ENCODE peak calls at places on chromosomes 5 and 9, in eight cellular contexts. One of them, this sample, is unnamed.

GRCh38 chr5:146059349-146060220 is 45.8 kb downstream of the PLAC8L1 start:
- DNase-seq in psoas muscle: no peak
- DNase-seq in breast epithelium: no peak
- DNase-seq in A549: no peak
- DNase-seq in fibroblast of lung: no peak
- DNase-seq in cardiac fibroblast: peak
- DNase-seq in AG09309: peak
- DNase-seq in CD8-positive, alpha-beta T cell: no peak
- DNase-seq in this sample: no peak

GRCh38 chr9:91949293-91949945 is 609 bp downstream of the ROR2 start:
- DNase-seq in psoas muscle: no peak
- DNase-seq in breast epithelium: no peak
- DNase-seq in A549: no peak
- DNase-seq in fibroblast of lung: no peak
- DNase-seq in cardiac fibroblast: peak
- DNase-seq in AG09309: no peak
- DNase-seq in CD8-positive, alpha-beta T cell: no peak
- DNase-seq in this sample: no peak

GRCh38 chr5:120808606-120809005 is 344.5 kb downstream of the PRR16 start:
- DNase-seq in psoas muscle: no peak
- DNase-seq in breast epithelium: no peak
- DNase-seq in A549: no peak
- DNase-seq in fibroblast of lung: no peak
- DNase-seq in cardiac fibroblast: no peak
- DNase-seq in AG09309: no peak
- DNase-seq in CD8-positive, alpha-beta T cell: no peak
- DNase-seq in this sample: no peak

GRCh38 chr9:1876891-1877496 is 138.2 kb upstream of the SMARCA2 start:
- DNase-seq in psoas muscle: no peak
- DNase-seq in breast epithelium: no peak
- DNase-seq in A549: no peak
- DNase-seq in fibroblast of lung: no peak
- DNase-seq in cardiac fibroblast: no peak
- DNase-seq in AG09309: no peak
- DNase-seq in CD8-positive, alpha-beta T cell: no peak
- DNase-seq in this sample: no peak

GRCh38 chr5:54663876-54664275 is 146.3 kb downstream of the SNX18 start:
- DNase-seq in psoas muscle: peak
- DNase-seq in breast epithelium: peak
- DNase-seq in A549: no peak
- DNase-seq in fibroblast of lung: peak
- DNase-seq in cardiac fibroblast: peak
- DNase-seq in AG09309: peak
- DNase-seq in CD8-positive, alpha-beta T cell: no peak
- DNase-seq in this sample: peak

GRCh38 chr5:51378778-51379652 is 4.2 kb upstream of the ISL1 start:
- DNase-seq in psoas muscle: no peak
- DNase-seq in breast epithelium: no peak
- DNase-seq in A549: no peak
- DNase-seq in fibroblast of lung: no peak
- DNase-seq in cardiac fibroblast: no peak
- DNase-seq in AG09309: no peak
- DNase-seq in CD8-positive, alpha-beta T cell: no peak
- DNase-seq in this sample: no peak

GRCh38 chr9:97740848-97741821 is 44.0 kb upstream of the XPA start:
- DNase-seq in psoas muscle: peak
- DNase-seq in breast epithelium: peak
- DNase-seq in A549: no peak
- DNase-seq in fibroblast of lung: peak
- DNase-seq in cardiac fibroblast: peak
- DNase-seq in AG09309: no peak
- DNase-seq in CD8-positive, alpha-beta T cell: no peak
- DNase-seq in this sample: peak

GRCh38 chr9:113515862-113516261 is 52.3 kb downstream of the RGS3 start:
- DNase-seq in psoas muscle: no peak
- DNase-seq in breast epithelium: no peak
- DNase-seq in A549: no peak
- DNase-seq in fibroblast of lung: peak
- DNase-seq in cardiac fibroblast: no peak
- DNase-seq in AG09309: no peak
- DNase-seq in CD8-positive, alpha-beta T cell: no peak
- DNase-seq in this sample: no peak

GRCh38 chr5:142213077-142213476 is 104.5 kb downstream of the NDFIP1 start:
- DNase-seq in psoas muscle: no peak
- DNase-seq in breast epithelium: no peak
- DNase-seq in A549: no peak
- DNase-seq in fibroblast of lung: no peak
- DNase-seq in cardiac fibroblast: no peak
- DNase-seq in AG09309: no peak
- DNase-seq in CD8-positive, alpha-beta T cell: no peak
- DNase-seq in this sample: no peak

GRCh38 chr5:111517853-111518501 is 5.6 kb upstream of the STARD4 start:
- DNase-seq in psoas muscle: no peak
- DNase-seq in breast epithelium: no peak
- DNase-seq in A549: no peak
- DNase-seq in fibroblast of lung: no peak
- DNase-seq in cardiac fibroblast: no peak
- DNase-seq in AG09309: no peak
- DNase-seq in CD8-positive, alpha-beta T cell: no peak
- DNase-seq in this sample: no peak

GRCh38 chr9:35691757-35692301 is 2.1 kb upstream of the TPM2 start:
- DNase-seq in psoas muscle: no peak
- DNase-seq in breast epithelium: no peak
- DNase-seq in A549: no peak
- DNase-seq in fibroblast of lung: no peak
- DNase-seq in cardiac fibroblast: no peak
- DNase-seq in AG09309: no peak
- DNase-seq in CD8-positive, alpha-beta T cell: no peak
- DNase-seq in this sample: no peak

GRCh38 chr5:96537386-96537785 is 104.3 kb upstream of the PCSK1 start:
- DNase-seq in psoas muscle: no peak
- DNase-seq in breast epithelium: no peak
- DNase-seq in A549: no peak
- DNase-seq in fibroblast of lung: peak
- DNase-seq in cardiac fibroblast: peak
- DNase-seq in AG09309: peak
- DNase-seq in CD8-positive, alpha-beta T cell: no peak
- DNase-seq in this sample: peak

GRCh38 chr9:134329886-134330285 is 3.6 kb downstream of the RXRA start:
- DNase-seq in psoas muscle: peak
- DNase-seq in breast epithelium: no peak
- DNase-seq in A549: no peak
- DNase-seq in fibroblast of lung: no peak
- DNase-seq in cardiac fibroblast: no peak
- DNase-seq in AG09309: no peak
- DNase-seq in CD8-positive, alpha-beta T cell: no peak
- DNase-seq in this sample: no peak
- H3K4me3 ChIP-seq in psoas muscle: peak
- H3K4me3 ChIP-seq in breast epithelium: peak
- H3K4me3 ChIP-seq in A549: no peak
- H3K4me3 ChIP-seq in fibroblast of lung: no peak
- H3K4me3 ChIP-seq in cardiac fibroblast: no peak
- H3K4me3 ChIP-seq in AG09309: no peak
- H3K4me3 ChIP-seq in CD8-positive, alpha-beta T cell: no peak
- H3K4me3 ChIP-seq in this sample: no peak

GRCh38 chr5:83595217-83595616 is 123.7 kb downstream of the VCAN start:
- DNase-seq in psoas muscle: no peak
- DNase-seq in breast epithelium: no peak
- DNase-seq in A549: no peak
- DNase-seq in fibroblast of lung: no peak
- DNase-seq in cardiac fibroblast: no peak
- DNase-seq in AG09309: no peak
- DNase-seq in CD8-positive, alpha-beta T cell: no peak
- DNase-seq in this sample: no peak
- TF ChIP-seq CTCF in psoas muscle: no peak
- TF ChIP-seq CTCF in breast epithelium: no peak
- TF ChIP-seq CTCF in A549: no peak
- TF ChIP-seq CTCF in fibroblast of lung: peak
- TF ChIP-seq CTCF in cardiac fibroblast: peak
- TF ChIP-seq CTCF in AG09309: peak
- TF ChIP-seq CTCF in CD8-positive, alpha-beta T cell: no peak
- TF ChIP-seq CTCF in this sample: peak

GRCh38 chr5:7851240-7851592 is 283 bp upstream of the CFAP90 start:
- DNase-seq in psoas muscle: no peak
- DNase-seq in breast epithelium: no peak
- DNase-seq in A549: no peak
- DNase-seq in fibroblast of lung: no peak
- DNase-seq in cardiac fibroblast: no peak
- DNase-seq in AG09309: no peak
- DNase-seq in CD8-positive, alpha-beta T cell: no peak
- DNase-seq in this sample: no peak

GRCh38 chr5:7849531-7850240 is 1.2 kb downstream of the CFAP90 start:
- DNase-seq in psoas muscle: no peak
- DNase-seq in breast epithelium: no peak
- DNase-seq in A549: no peak
- DNase-seq in fibroblast of lung: no peak
- DNase-seq in cardiac fibroblast: no peak
- DNase-seq in AG09309: no peak
- DNase-seq in CD8-positive, alpha-beta T cell: no peak
- DNase-seq in this sample: no peak

GRCh38 chr5:7851617-7852289 is 820 bp upstream of the CFAP90 start:
- DNase-seq in psoas muscle: no peak
- DNase-seq in breast epithelium: no peak
- DNase-seq in A549: no peak
- DNase-seq in fibroblast of lung: no peak
- DNase-seq in cardiac fibroblast: no peak
- DNase-seq in AG09309: no peak
- DNase-seq in CD8-positive, alpha-beta T cell: no peak
- DNase-seq in this sample: no peak

GRCh38 chr5:7850241-7850532 is 746 bp downstream of the CFAP90 start:
- DNase-seq in psoas muscle: no peak
- DNase-seq in breast epithelium: no peak
- DNase-seq in A549: no peak
- DNase-seq in fibroblast of lung: no peak
- DNase-seq in cardiac fibroblast: no peak
- DNase-seq in AG09309: no peak
- DNase-seq in CD8-positive, alpha-beta T cell: no peak
- DNase-seq in this sample: no peak

DNA sequence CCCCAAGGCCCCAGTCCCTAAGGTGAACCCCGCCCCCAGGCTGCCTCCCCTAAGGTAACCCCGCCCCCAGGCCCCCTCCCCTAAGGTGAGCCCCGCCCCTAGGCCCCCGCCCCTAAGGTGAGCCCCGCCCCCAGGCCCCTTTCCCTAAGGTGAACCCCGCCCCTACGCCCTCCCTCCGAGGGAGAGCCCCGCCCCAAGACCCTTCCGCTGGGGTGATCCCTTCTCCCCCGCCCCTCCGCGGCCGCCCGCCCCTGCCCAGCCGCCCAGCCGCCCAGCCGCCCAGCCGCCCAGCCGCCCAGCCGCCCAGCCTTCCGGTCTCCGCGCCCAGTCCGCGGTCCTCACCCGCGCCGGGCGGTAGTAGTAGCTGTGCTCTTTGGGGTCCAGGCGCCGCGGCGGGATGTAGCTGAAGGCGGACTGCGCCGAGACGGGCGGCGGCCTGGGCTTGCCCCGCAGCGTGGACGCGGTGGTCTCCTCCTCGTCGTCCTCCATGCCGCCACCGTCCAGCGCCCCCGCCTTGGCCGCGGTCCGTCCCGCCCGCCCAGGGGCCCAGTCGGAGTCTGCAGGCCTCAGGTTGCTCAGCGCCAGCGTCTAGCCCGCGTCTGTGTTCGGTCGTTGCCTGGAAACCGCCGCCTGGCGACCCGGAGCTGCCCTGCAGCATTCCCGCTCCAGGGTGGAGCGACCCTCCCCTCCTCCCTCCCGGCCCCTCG is at the start of gene CFAP90:
- DNase-seq in psoas muscle: peak
- DNase-seq in breast epithelium: no peak
- DNase-seq in A549: no peak
- DNase-seq in fibroblast of lung: peak
- DNase-seq in cardiac fibroblast: peak
- DNase-seq in AG09309: no peak
- DNase-seq in CD8-positive, alpha-beta T cell: no peak
- DNase-seq in this sample: no peak
- H3K4me3 ChIP-seq in psoas muscle: peak
- H3K4me3 ChIP-seq in breast epithelium: peak
- H3K4me3 ChIP-seq in A549: peak
- H3K4me3 ChIP-seq in fibroblast of lung: no peak
- H3K4me3 ChIP-seq in cardiac fibroblast: peak
- H3K4me3 ChIP-seq in AG09309: no peak
- H3K4me3 ChIP-seq in CD8-positive, alpha-beta T cell: peak
- H3K4me3 ChIP-seq in this sample: peak

GRCh38 chr9:82553654-82554366 is 509.1 kb downstream of the RASEF start:
- DNase-seq in psoas muscle: no peak
- DNase-seq in breast epithelium: no peak
- DNase-seq in A549: no peak
- DNase-seq in fibroblast of lung: no peak
- DNase-seq in cardiac fibroblast: no peak
- DNase-seq in AG09309: no peak
- DNase-seq in CD8-positive, alpha-beta T cell: no peak
- DNase-seq in this sample: no peak

GRCh38 chr9:82548030-82548429 is 514.9 kb downstream of the RASEF start:
- DNase-seq in psoas muscle: no peak
- DNase-seq in breast epithelium: no peak
- DNase-seq in A549: no peak
- DNase-seq in fibroblast of lung: no peak
- DNase-seq in cardiac fibroblast: no peak
- DNase-seq in AG09309: no peak
- DNase-seq in CD8-positive, alpha-beta T cell: no peak
- DNase-seq in this sample: no peak

GRCh38 chr9:82552784-82553183 is 510.2 kb downstream of the RASEF start:
- DNase-seq in psoas muscle: no peak
- DNase-seq in breast epithelium: no peak
- DNase-seq in A549: no peak
- DNase-seq in fibroblast of lung: no peak
- DNase-seq in cardiac fibroblast: no peak
- DNase-seq in AG09309: no peak
- DNase-seq in CD8-positive, alpha-beta T cell: no peak
- DNase-seq in this sample: no peak

GRCh38 chr9:82546131-82546530 is 516.8 kb downstream of the RASEF start:
- DNase-seq in psoas muscle: no peak
- DNase-seq in breast epithelium: no peak
- DNase-seq in A549: no peak
- DNase-seq in fibroblast of lung: no peak
- DNase-seq in cardiac fibroblast: no peak
- DNase-seq in AG09309: no peak
- DNase-seq in CD8-positive, alpha-beta T cell: no peak
- DNase-seq in this sample: no peak

DNA sequence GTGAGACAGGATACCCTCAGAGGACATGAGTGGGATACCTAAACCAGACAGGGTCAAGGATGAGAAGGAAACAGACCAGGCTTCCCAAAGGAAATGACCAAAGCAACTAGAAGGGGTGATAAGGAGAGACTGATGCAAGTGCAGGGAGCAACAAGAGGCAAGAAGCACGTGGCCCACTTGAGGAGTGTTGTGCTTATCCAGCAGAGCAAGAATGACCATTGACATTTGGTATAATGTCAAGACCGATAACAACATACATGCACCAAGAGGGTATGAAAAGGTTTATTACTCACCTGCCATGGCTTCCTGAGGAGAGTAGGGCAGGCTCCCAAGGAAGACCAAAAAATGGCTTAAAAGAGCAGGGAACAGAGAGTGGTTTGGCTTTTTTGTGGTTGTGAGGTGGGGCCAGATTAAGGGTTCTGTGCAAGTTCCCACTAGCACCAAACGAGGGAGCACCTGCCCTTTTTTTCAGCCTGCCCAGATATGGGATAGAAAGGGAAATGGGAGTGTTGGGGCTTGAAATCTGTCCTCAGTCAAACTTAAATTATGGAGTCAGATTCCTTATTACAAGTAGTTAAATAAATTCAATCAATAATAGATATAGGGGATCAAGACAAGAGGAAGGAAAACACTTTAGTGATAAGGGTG is 513.6 kb downstream of the RASEF start:
- DNase-seq in psoas muscle: no peak
- DNase-seq in breast epithelium: no peak
- DNase-seq in A549: no peak
- DNase-seq in fibroblast of lung: no peak
- DNase-seq in cardiac fibroblast: no peak
- DNase-seq in AG09309: no peak
- DNase-seq in CD8-positive, alpha-beta T cell: no peak
- DNase-seq in this sample: no peak
- TF ChIP-seq CTCF in psoas muscle: no peak
- TF ChIP-seq CTCF in breast epithelium: no peak
- TF ChIP-seq CTCF in A549: no peak
- TF ChIP-seq CTCF in fibroblast of lung: no peak
- TF ChIP-seq CTCF in cardiac fibroblast: no peak
- TF ChIP-seq CTCF in AG09309: no peak
- TF ChIP-seq CTCF in CD8-positive, alpha-beta T cell: no peak
- TF ChIP-seq CTCF in this sample: no peak